ENCODE peak calls at places on chromosomes 13 and 19, in nine cellular contexts. U is A549, A is Caco-2, Y is DND-41, C is astrocyte of the cerebellum, T is NB4, J is sigmoid colon, H is NT2/D1, X is AG09309. I is an unnamed sample.

GRCh38 chr13:112012705-112013085 is 54.3 kb upstream of the SOX1 start:
- DNase-seq in U (no peak), A (no peak), Y (no peak), C (no peak), T (no peak), J (no peak), H (no peak), X (no peak), I (no peak)

GRCh38 chr19:7294571-7295212 is 478 bp upstream of the INSR start:
- DNase-seq in U (peak; percentile 76), A (peak; percentile 82), Y (peak; percentile 30), C (no peak), T (peak; percentile 90), J (peak; percentile 85), H (no peak), X (no peak), I (peak; percentile 14)

GRCh38 chr19:7515471-7516226 is at the start of gene ZNF358:
- DNase-seq in U (peak; percentile 50), A (peak; percentile 85), Y (peak; percentile 70), C (no peak), T (peak; percentile 76), J (peak; percentile 88), H (no peak), X (no peak), I (peak; percentile 58)

GRCh38 chr13:33800646-33801186 is 17.2 kb upstream of the RFC3 start:
- DNase-seq in U (no peak), A (no peak), Y (no peak), C (no peak), T (no peak), J (no peak), H (no peak), X (no peak), I (peak; percentile 4)

GRCh38 chr13:39672378-39673132 is 17.1 kb downstream of the COG6 start:
- DNase-seq in U (no peak), A (no peak), Y (no peak), C (no peak), T (no peak), J (no peak), H (no peak), X (no peak), I (no peak)

GRCh38 chr19:33831835-33832234 is 35.2 kb downstream of the KCTD15 start:
- DNase-seq in U (no peak), A (peak; percentile 43), Y (no peak), C (no peak), T (no peak), J (no peak), H (no peak), X (no peak), I (no peak)

GRCh38 chr13:36789061-36789460 is 30.0 kb upstream of the RFXAP start:
- DNase-seq in U (no peak), A (no peak), Y (no peak), C (no peak), T (no peak), J (no peak), H (no peak), X (no peak), I (no peak)

GRCh38 chr13:114119196-114119595 is 13.2 kb downstream of the RASA3 start:
- DNase-seq in U (peak; percentile 48), A (no peak), Y (no peak), C (peak; percentile 83), T (no peak), J (no peak), H (peak; percentile 95), X (no peak), I (peak; percentile 91)

GRCh38 chr19:48393559-48394330 is at the start of gene GRIN2D:
- DNase-seq in U (peak; percentile 68), A (peak; percentile 48), Y (peak; percentile 30), C (no peak), T (peak; percentile 83), J (peak; percentile 71), H (no peak), X (no peak), I (peak; percentile 24)

GRCh38 chr13:98557934-98558630 is 18.8 kb downstream of the STK24 start:
- DNase-seq in U (no peak), A (no peak), Y (no peak), C (no peak), T (no peak), J (peak; percentile 51), H (no peak), X (no peak), I (no peak)

GRCh38 chr19:3503036-3503572 is 2.6 kb upstream of the DOHH start:
- DNase-seq in U (no peak), A (no peak), Y (no peak), C (no peak), T (no peak), J (no peak), H (no peak), X (no peak), I (no peak)

GRCh38 chr13:41034862-41035261 is 15.7 kb upstream of the ELF1 start:
- DNase-seq in U (no peak), A (no peak), Y (no peak), C (no peak), T (no peak), J (no peak), H (no peak), X (no peak), I (no peak)

GRCh38 chr13:97280478-97280877 is 58.3 kb downstream of the MBNL2 start:
- DNase-seq in U (no peak), A (no peak), Y (peak; percentile 10), C (no peak), T (no peak), J (no peak), H (no peak), X (no peak), I (no peak)

GRCh38 chr13:35699181-35699580 is 222.7 kb upstream of the MAB21L1 start:
- DNase-seq in U (no peak), A (no peak), Y (no peak), C (no peak), T (no peak), J (peak; percentile 75), H (no peak), X (no peak), I (peak; percentile 54)

GRCh38 chr19:55213547-55213946 is 4.2 kb upstream of the PTPRH start:
- DNase-seq in U (no peak), A (no peak), Y (no peak), C (no peak), T (no peak), J (no peak), H (no peak), X (no peak), I (no peak)

GRCh38 chr19:31066385-31066784 is 282.9 kb downstream of the TSHZ3 start:
- DNase-seq in U (peak; percentile 64), A (no peak), Y (no peak), C (peak; percentile 23), T (no peak), J (no peak), H (no peak), X (peak; percentile 35), I (peak; percentile 66)
- H3K4me3 ChIP-seq in U (peak overlapping the region; percentile 1), A (no peak overlapping the region), Y (no peak overlapping the region), C (no peak overlapping the region), T (no peak overlapping the region), J (no peak overlapping the region), H (no peak overlapping the region), X (no peak overlapping the region), I (no peak overlapping the region)

GRCh38 chr13:42969558-42970172 is 22.4 kb downstream of the EPSTI1 start:
- DNase-seq in U (peak; percentile 55), A (peak; percentile 91), Y (peak; percentile 80), C (no peak), T (peak; percentile 78), J (peak; percentile 88), H (peak; percentile 46), X (no peak), I (peak; percentile 64)

GRCh38 chr13:42968906-42969305 is 23.1 kb downstream of the EPSTI1 start:
- DNase-seq in U (no peak), A (peak; percentile 86), Y (no peak), C (no peak), T (no peak), J (no peak), H (no peak), X (no peak), I (no peak)

GRCh38 chr13:42970824-42971669 is 21.0 kb downstream of the EPSTI1 start:
- DNase-seq in U (peak; percentile 53), A (peak; percentile 70), Y (peak; percentile 53), C (peak; percentile 20), T (peak; percentile 67), J (no peak), H (peak; percentile 13), X (no peak), I (peak; percentile 49)

GRCh38 chr13:42973581-42973980 is 18.5 kb downstream of the EPSTI1 start:
- DNase-seq in U (no peak), A (no peak), Y (no peak), C (no peak), T (no peak), J (no peak), H (no peak), X (no peak), I (no peak)

GRCh38 chr13:42971670-42972355 is 20.2 kb downstream of the EPSTI1 start:
- DNase-seq in U (no peak), A (no peak), Y (no peak), C (no peak), T (no peak), J (no peak), H (no peak), X (peak; percentile 55), I (no peak)
- H3K4me3 ChIP-seq in U (no peak overlapping the region), A (no peak overlapping the region), Y (no peak overlapping the region), C (no peak overlapping the region), T (no peak overlapping the region), J (no peak overlapping the region), H (no peak overlapping the region), X (no peak overlapping the region), I (no peak overlapping the region)

GRCh38 chr13:50404769-50405168 is 389.5 kb downstream of the KCNRG start:
- DNase-seq in U (no peak), A (no peak), Y (no peak), C (no peak), T (no peak), J (no peak), H (no peak), X (no peak), I (no peak)

GRCh38 chr13:50401721-50402510 is 386.7 kb downstream of the KCNRG start:
- DNase-seq in U (no peak), A (no peak), Y (no peak), C (no peak), T (no peak), J (no peak), H (no peak), X (peak; percentile 81), I (peak; percentile 64)

GRCh38 chr13:50400035-50400726 is 384.9 kb downstream of the KCNRG start:
- DNase-seq in U (no peak), A (no peak), Y (no peak), C (no peak), T (no peak), J (no peak), H (no peak), X (no peak), I (no peak)

GRCh38 chr13:50403311-50403710 is 388.1 kb downstream of the KCNRG start:
- DNase-seq in U (peak; percentile 46), A (no peak), Y (no peak), C (no peak), T (no peak), J (no peak), H (no peak), X (no peak), I (no peak)

GRCh38 chr13:50400930-50401553 is 385.8 kb downstream of the KCNRG start:
- DNase-seq in U (no peak), A (no peak), Y (no peak), C (no peak), T (no peak), J (no peak), H (no peak), X (peak; percentile 80), I (peak; percentile 83)
- H3K4me3 ChIP-seq in U (no peak overlapping the region), A (no peak overlapping the region), Y (no peak overlapping the region), C (no peak overlapping the region), T (no peak overlapping the region), J (no peak overlapping the region), H (no peak overlapping the region), X (no peak overlapping the region), I (no peak overlapping the region)

GRCh38 chr19:36009633-36010379 is 1.2 kb upstream of the SYNE4 start:
- DNase-seq in U (no peak), A (peak; percentile 16), Y (no peak), C (no peak), T (no peak), J (no peak), H (no peak), X (no peak), I (no peak)
- H3K4me3 ChIP-seq in U (peak overlapping the region; percentile 41), A (peak overlapping the region; percentile 75), Y (no peak overlapping the region), C (peak overlapping the region; percentile 33), T (peak overlapping the region; percentile 7), J (peak overlapping the region; percentile 47), H (peak overlapping the region; percentile 11), X (peak overlapping the region; percentile 52), I (peak overlapping the region; percentile 34)